ENCODE peak calls at places on chromosomes 13 and 19, in eight cellular contexts. One of them, this sample, is unnamed.

GRCh38 chr13:51801631-51802099 is 2.3 kb downstream of the DHRS12 start:
- DNase-seq in SK-N-SH: peak
- DNase-seq in transverse colon: peak
- DNase-seq in GM12878: no peak
- DNase-seq in H1: no peak
- DNase-seq in K562: no peak
- DNase-seq in suprapubic skin: no peak
- DNase-seq in stomach: peak
- DNase-seq in this sample: no peak

GRCh38 chr19:7497292-7497691 is 8.5 kb upstream of the PEX11G start:
- DNase-seq in H1: no peak
- DNase-seq in K562: peak
- DNase-seq in GM12878: no peak
- DNase-seq in SK-N-SH: no peak
- DNase-seq in suprapubic skin: no peak
- DNase-seq in transverse colon: no peak
- DNase-seq in stomach: no peak
- DNase-seq in this sample: no peak

GRCh38 chr13:113851826-113852535 is 11.9 kb downstream of the GAS6 start:
- DNase-seq in stomach: no peak
- DNase-seq in H1: no peak
- DNase-seq in transverse colon: no peak
- DNase-seq in SK-N-SH: no peak
- DNase-seq in GM12878: no peak
- DNase-seq in K562: no peak
- DNase-seq in suprapubic skin: peak
- DNase-seq in this sample: peak

GRCh38 chr19:18392417-18392816 is 5.0 kb downstream of the LRRC25 start:
- DNase-seq in stomach: peak
- DNase-seq in suprapubic skin: no peak
- DNase-seq in transverse colon: peak
- DNase-seq in H1: no peak
- DNase-seq in SK-N-SH: no peak
- DNase-seq in GM12878: no peak
- DNase-seq in K562: peak
- DNase-seq in this sample: peak

GRCh38 chr13:44148159-44148929 is 225.3 kb upstream of the SERP2 start:
- DNase-seq in transverse colon: no peak
- DNase-seq in suprapubic skin: no peak
- DNase-seq in GM12878: no peak
- DNase-seq in stomach: no peak
- DNase-seq in SK-N-SH: no peak
- DNase-seq in H1: no peak
- DNase-seq in K562: no peak
- DNase-seq in this sample: no peak

GRCh38 chr19:48196933-48197665 is 26.6 kb downstream of the ZSWIM9 start:
- DNase-seq in suprapubic skin: no peak
- DNase-seq in K562: no peak
- DNase-seq in H1: no peak
- DNase-seq in stomach: no peak
- DNase-seq in transverse colon: no peak
- DNase-seq in SK-N-SH: peak
- DNase-seq in GM12878: no peak
- DNase-seq in this sample: no peak

GRCh38 chr19:33497151-33497777 is 24.3 kb downstream of the PEPD start:
- DNase-seq in suprapubic skin: no peak
- DNase-seq in SK-N-SH: peak
- DNase-seq in stomach: no peak
- DNase-seq in GM12878: no peak
- DNase-seq in transverse colon: no peak
- DNase-seq in K562: no peak
- DNase-seq in H1: no peak
- DNase-seq in this sample: no peak

GRCh38 chr13:71218960-71219359 is 648.0 kb downstream of the DACH1 start:
- DNase-seq in transverse colon: no peak
- DNase-seq in GM12878: no peak
- DNase-seq in SK-N-SH: peak
- DNase-seq in K562: no peak
- DNase-seq in stomach: no peak
- DNase-seq in H1: no peak
- DNase-seq in suprapubic skin: no peak
- DNase-seq in this sample: no peak

GRCh38 chr19:48413879-48414623 is 20.6 kb downstream of the GRIN2D start:
- DNase-seq in SK-N-SH: no peak
- DNase-seq in stomach: no peak
- DNase-seq in GM12878: no peak
- DNase-seq in transverse colon: no peak
- DNase-seq in K562: no peak
- DNase-seq in H1: no peak
- DNase-seq in suprapubic skin: no peak
- DNase-seq in this sample: no peak

GRCh38 chr19:8423821-8424223 is 10.7 kb downstream of the MARCHF2 start:
- DNase-seq in suprapubic skin: peak
- DNase-seq in K562: peak
- DNase-seq in H1: no peak
- DNase-seq in stomach: peak
- DNase-seq in GM12878: no peak
- DNase-seq in SK-N-SH: peak
- DNase-seq in transverse colon: peak
- DNase-seq in this sample: peak

GRCh38 chr13:20847298-20847697 is 55.2 kb downstream of the XPO4 start:
- DNase-seq in transverse colon: no peak
- DNase-seq in SK-N-SH: no peak
- DNase-seq in GM12878: no peak
- DNase-seq in K562: peak
- DNase-seq in stomach: no peak
- DNase-seq in H1: no peak
- DNase-seq in suprapubic skin: no peak
- DNase-seq in this sample: no peak

GRCh38 chr19:28494466-28494865 is 718.5 kb downstream of the UQCRFS1 start:
- DNase-seq in H1: no peak
- DNase-seq in suprapubic skin: no peak
- DNase-seq in GM12878: no peak
- DNase-seq in transverse colon: no peak
- DNase-seq in stomach: no peak
- DNase-seq in SK-N-SH: no peak
- DNase-seq in K562: peak
- DNase-seq in this sample: no peak

GRCh38 chr19:32296694-32297093 is 48.7 kb upstream of the ZNF507 start:
- DNase-seq in H1: no peak
- DNase-seq in stomach: no peak
- DNase-seq in transverse colon: no peak
- DNase-seq in suprapubic skin: no peak
- DNase-seq in GM12878: no peak
- DNase-seq in SK-N-SH: no peak
- DNase-seq in K562: no peak
- DNase-seq in this sample: no peak
- TF ChIP-seq POLR2AphosphoS5 in H1: no peak
- TF ChIP-seq POLR2AphosphoS5 in stomach: no peak
- TF ChIP-seq POLR2AphosphoS5 in transverse colon: no peak
- TF ChIP-seq POLR2AphosphoS5 in suprapubic skin: no peak
- TF ChIP-seq POLR2AphosphoS5 in GM12878: no peak
- TF ChIP-seq POLR2AphosphoS5 in SK-N-SH: no peak
- TF ChIP-seq POLR2AphosphoS5 in K562: no peak
- TF ChIP-seq POLR2AphosphoS5 in this sample: no peak

DNA sequence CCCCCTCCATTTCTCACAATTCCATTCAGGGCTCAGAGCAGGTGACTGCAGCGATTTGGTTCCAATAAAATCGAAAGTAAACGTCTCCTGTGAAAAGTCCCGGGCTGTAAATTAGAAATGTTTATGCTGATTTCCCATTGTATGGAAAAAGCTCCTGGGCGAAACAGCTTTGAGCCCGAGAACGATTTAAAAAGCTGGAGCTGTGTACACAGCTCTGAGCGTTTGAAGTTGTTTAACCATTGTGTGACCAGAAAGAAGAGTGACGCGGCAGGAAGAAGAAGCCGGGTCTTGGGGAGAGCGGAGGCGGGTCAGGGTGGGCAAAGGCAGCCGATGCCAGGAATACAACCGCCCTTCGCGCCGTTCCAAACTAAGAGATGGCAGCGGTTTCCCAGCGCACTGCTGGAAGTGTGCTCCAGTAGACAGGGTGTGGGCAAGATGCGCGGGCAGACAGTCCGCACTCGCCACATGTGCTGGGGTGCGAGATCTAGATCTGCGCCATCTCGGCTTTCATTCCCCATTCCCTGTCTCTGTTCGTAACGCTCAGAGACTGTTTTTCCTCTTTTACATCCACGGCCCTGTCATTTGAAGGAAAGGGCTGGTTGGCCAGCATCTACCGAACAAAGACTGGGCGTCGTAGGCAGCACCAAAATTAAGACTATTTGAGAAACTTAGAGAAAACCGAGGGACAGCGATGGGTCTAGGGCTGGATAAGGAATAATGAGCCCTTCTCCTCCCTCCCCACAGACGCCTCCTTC is 960 bp upstream of the GSX1 start:
- DNase-seq in SK-N-SH: no peak
- DNase-seq in GM12878: no peak
- DNase-seq in suprapubic skin: no peak
- DNase-seq in stomach: no peak
- DNase-seq in transverse colon: no peak
- DNase-seq in K562: no peak
- DNase-seq in H1: no peak
- DNase-seq in this sample: no peak
- TF ChIP-seq EP300 in SK-N-SH: no peak
- TF ChIP-seq EP300 in GM12878: no peak
- TF ChIP-seq EP300 in suprapubic skin: no peak
- TF ChIP-seq EP300 in stomach: no peak
- TF ChIP-seq EP300 in transverse colon: no peak
- TF ChIP-seq EP300 in K562: no peak
- TF ChIP-seq EP300 in H1: no peak
- TF ChIP-seq EP300 in this sample: no peak

GRCh38 chr19:15104411-15104810 is 2.8 kb upstream of the SYDE1 start:
- DNase-seq in GM12878: no peak
- DNase-seq in SK-N-SH: no peak
- DNase-seq in transverse colon: no peak
- DNase-seq in stomach: no peak
- DNase-seq in H1: no peak
- DNase-seq in suprapubic skin: no peak
- DNase-seq in K562: no peak
- DNase-seq in this sample: no peak

GRCh38 chr19:15104003-15104402 is 3.2 kb upstream of the SYDE1 start:
- DNase-seq in suprapubic skin: no peak
- DNase-seq in SK-N-SH: no peak
- DNase-seq in stomach: no peak
- DNase-seq in GM12878: no peak
- DNase-seq in K562: no peak
- DNase-seq in transverse colon: no peak
- DNase-seq in H1: no peak
- DNase-seq in this sample: no peak

GRCh38 chr19:15108145-15108844 is 1.1 kb downstream of the SYDE1 start:
- DNase-seq in transverse colon: no peak
- DNase-seq in K562: no peak
- DNase-seq in H1: no peak
- DNase-seq in SK-N-SH: peak
- DNase-seq in stomach: no peak
- DNase-seq in suprapubic skin: no peak
- DNase-seq in GM12878: no peak
- DNase-seq in this sample: no peak

GRCh38 chr19:15107056-15108010 is at the start of gene SYDE1:
- DNase-seq in stomach: no peak
- DNase-seq in K562: no peak
- DNase-seq in suprapubic skin: no peak
- DNase-seq in SK-N-SH: peak
- DNase-seq in H1: no peak
- DNase-seq in GM12878: no peak
- DNase-seq in transverse colon: no peak
- DNase-seq in this sample: peak

DNA sequence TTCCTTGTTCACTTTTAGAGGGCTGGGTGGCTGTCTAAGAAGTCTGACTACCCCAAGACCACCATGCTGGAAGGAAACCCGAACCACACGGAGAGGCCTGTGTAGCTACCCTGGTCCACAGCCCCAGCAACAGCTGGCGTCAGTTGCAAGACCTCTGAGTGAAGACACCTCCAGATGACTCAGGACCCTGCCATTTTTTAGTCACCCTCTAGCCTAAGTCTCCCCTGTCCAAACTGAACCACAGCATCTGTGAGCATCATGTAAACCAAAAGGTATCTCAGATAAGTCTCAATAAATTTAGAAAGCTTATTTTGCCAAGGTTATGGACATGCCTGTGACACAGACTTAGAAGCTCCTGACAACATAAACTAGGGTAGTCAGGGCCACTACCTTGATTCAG is 2.2 kb upstream of the SYDE1 start:
- DNase-seq in SK-N-SH: no peak
- DNase-seq in K562: no peak
- DNase-seq in H1: no peak
- DNase-seq in suprapubic skin: no peak
- DNase-seq in transverse colon: no peak
- DNase-seq in stomach: no peak
- DNase-seq in GM12878: no peak
- DNase-seq in this sample: no peak
- TF ChIP-seq POLR2AphosphoS5 in SK-N-SH: no peak
- TF ChIP-seq POLR2AphosphoS5 in K562: no peak
- TF ChIP-seq POLR2AphosphoS5 in H1: no peak
- TF ChIP-seq POLR2AphosphoS5 in suprapubic skin: no peak
- TF ChIP-seq POLR2AphosphoS5 in transverse colon: no peak
- TF ChIP-seq POLR2AphosphoS5 in stomach: no peak
- TF ChIP-seq POLR2AphosphoS5 in GM12878: no peak
- TF ChIP-seq POLR2AphosphoS5 in this sample: no peak

DNA sequence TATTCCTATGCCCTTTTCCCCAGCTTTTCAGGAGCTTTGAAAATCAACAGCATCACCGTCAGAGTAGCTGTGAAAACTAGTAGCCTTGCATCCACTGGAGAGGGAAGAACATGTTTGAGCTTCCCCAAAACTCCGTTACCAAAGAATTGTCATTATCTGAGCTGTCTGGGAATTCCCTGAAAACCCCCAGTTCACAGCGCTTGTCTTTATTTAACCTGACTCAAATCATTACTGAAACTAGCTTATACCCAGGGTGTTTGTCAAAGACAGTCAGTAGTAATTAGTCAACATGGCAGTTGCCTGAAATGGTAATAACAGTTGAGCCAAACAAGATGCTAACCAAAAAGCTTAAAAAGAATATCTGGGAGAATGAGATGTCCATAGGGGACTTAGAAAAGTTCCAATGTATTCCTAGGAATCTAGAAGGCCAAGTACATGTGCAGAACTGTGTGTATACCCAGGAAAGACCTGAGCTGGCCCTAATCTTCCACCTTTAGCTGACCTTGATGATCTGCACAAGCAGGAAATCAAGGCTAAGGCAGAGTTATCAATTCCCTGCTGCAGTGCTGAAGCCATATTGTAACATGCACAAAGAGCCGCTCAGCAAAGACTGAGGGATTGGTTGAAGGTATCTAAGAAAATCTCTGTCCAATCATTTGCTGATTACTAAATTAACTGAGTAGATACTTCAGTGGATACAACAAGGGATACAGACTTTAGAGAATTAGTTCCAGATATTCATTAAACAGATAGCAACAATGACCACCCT is 130.8 kb downstream of the KL start:
- DNase-seq in SK-N-SH: no peak
- DNase-seq in K562: no peak
- DNase-seq in stomach: no peak
- DNase-seq in H1: no peak
- DNase-seq in suprapubic skin: no peak
- DNase-seq in GM12878: peak
- DNase-seq in transverse colon: no peak
- DNase-seq in this sample: no peak
- TF ChIP-seq EP300 in SK-N-SH: no peak
- TF ChIP-seq EP300 in K562: no peak
- TF ChIP-seq EP300 in stomach: no peak
- TF ChIP-seq EP300 in H1: no peak
- TF ChIP-seq EP300 in suprapubic skin: no peak
- TF ChIP-seq EP300 in GM12878: peak
- TF ChIP-seq EP300 in transverse colon: no peak
- TF ChIP-seq EP300 in this sample: no peak

This sample was measured in upper lobe of left lung.